ENCODE peak calls at places on chromosome 13, in seven cellular contexts. F is GM12891; Z is glutamatergic neuron; Q is activated naive CD8-positive, alpha-beta T cell treated with anti-CD3 and anti-CD28 coated beads, Interleukin-2, amount 50 U/mL, for 24 hours; G is A549; U is Karpas-422; R is activated CD4-positive, alpha-beta T cell treated with anti-CD3 and anti-CD28 coated beads, Interleukin-2, amount 50 U/mL, for 24 hours. H is an unnamed sample.

GRCh38 chr13:113205428-113205931 is 3.0 kb downstream of the PCID2 start:
- DNase-seq in F (no peak), Z (no peak), Q (no peak), G (no peak), U (no peak), R (no peak), H (no peak)

GRCh38 chr13:101115762-101116161 is 300.5 kb downstream of the NALCN start:
- DNase-seq in F (no peak), Z (no peak), Q (no peak), G (peak), U (no peak), R (no peak), H (peak)

GRCh38 chr13:113917523-113918371 is 53.9 kb upstream of the GAS6 start:
- DNase-seq in F (no peak), Z (no peak), Q (no peak), G (no peak), U (no peak), R (no peak), H (no peak)

GRCh38 chr13:106916329-106916728 is 348.4 kb upstream of the ARGLU1 start:
- DNase-seq in F (no peak), Z (no peak), Q (no peak), G (no peak), U (no peak), R (no peak), H (no peak)

GRCh38 chr13:91046715-91047327 is 300.7 kb upstream of the MIR17HG start:
- DNase-seq in F (no peak), Z (no peak), Q (no peak), G (peak), U (no peak), R (no peak), H (peak)

GRCh38 chr13:40682449-40683240 is 16.2 kb upstream of the FOXO1 start:
- DNase-seq in F (no peak), Z (no peak), Q (no peak), G (peak), U (peak), R (no peak), H (no peak)

GRCh38 chr13:39347926-39348901 is 254.8 kb downstream of the LHFPL6 start:
- DNase-seq in F (no peak), Z (no peak), Q (no peak), G (no peak), U (no peak), R (no peak), H (peak)

GRCh38 chr13:70330697-70331361 is 222.6 kb upstream of the KLHL1 start:
- DNase-seq in F (no peak), Z (no peak), Q (no peak), G (no peak), U (no peak), R (no peak), H (no peak)

GRCh38 chr13:102141625-102142472 is 260.0 kb downstream of the FGF14 start:
- DNase-seq in F (no peak), Z (no peak), Q (no peak), G (peak), U (no peak), R (no peak), H (peak)

GRCh38 chr13:20119960-20120359 is 40.9 kb downstream of the GJA3 start:
- DNase-seq in F (no peak), Z (no peak), Q (no peak), G (no peak), U (no peak), R (no peak), H (no peak)